ENCODE peak calls at places on chromosomes 4 and X, in four cellular contexts. S is WTC11, A is HepG2, M is endothelial cell of umbilical vein. T is an unnamed sample.
A peak's percentile ranks its signal among the peaks of the same experiment; 100 is the strongest.

GRCh38 chr4:111506706-111507105 is 638.5 kb upstream of the FAM241A start:
- DNase-seq in S (no peak), A (no peak), M (no peak), T (no peak)

GRCh38 chr4:27149541-27150212 is 289.0 kb downstream of the STIM2 start:
- DNase-seq in A (no peak), S (no peak), M (no peak), T (no peak)

GRCh38 chr4:8371251-8371995 is 69.1 kb downstream of the ACOX3 start:
- DNase-seq in M (no peak), S (no peak), A (no peak), T (no peak)

GRCh38 chr4:98508825-98509539 is 149.4 kb downstream of the TSPAN5 start:
- DNase-seq in A (no peak), S (no peak), M (no peak), T (no peak)

GRCh38 chrX:47579537-47579936 is 2.7 kb upstream of the TIMP1 start:
- DNase-seq in M (peak; percentile 56), S (no peak), A (no peak), T (peak; percentile 10)

GRCh38 chrX:150364347-150365050 is 1.4 kb downstream of the MAMLD1 start:
- DNase-seq in A (no peak), M (peak; percentile 20), S (peak; percentile 13), T (peak; percentile 21)

GRCh38 chr4:41438564-41438963 is 99.4 kb upstream of the LIMCH1 start:
- DNase-seq in A (no peak), M (no peak), S (no peak), T (peak; percentile 33)

GRCh38 chr4:999863-1000425 is 6.7 kb upstream of the SLC26A1 start:
- DNase-seq in S (no peak), M (no peak), A (no peak), T (no peak)

GRCh38 chr4:89588366-89588765 is 248.6 kb downstream of the SNCA start:
- DNase-seq in S (no peak), A (no peak), M (no peak), T (no peak)

GRCh38 chr4:11783588-11783987 is 354.9 kb upstream of the HS3ST1 start:
- DNase-seq in A (no peak), M (no peak), S (no peak), T (no peak)

GRCh38 chr4:108342325-108342986 is 173.7 kb upstream of the LEF1 start:
- DNase-seq in M (no peak), S (no peak), A (no peak), T (no peak)

GRCh38 chrX:70436380-70436779 is 8.3 kb upstream of the DLG3 start:
- DNase-seq in S (peak; percentile 59), M (no peak), A (no peak), T (no peak)

GRCh38 chr4:10011885-10012284 is 9.4 kb downstream of the SLC2A9 start:
- DNase-seq in A (no peak), M (no peak), S (no peak), T (no peak)

GRCh38 chr4:124427095-124427767 is 285.3 kb downstream of the ANKRD50 start:
- DNase-seq in S (no peak), M (peak; percentile 72), A (peak; percentile 4), T (no peak)

GRCh38 chr4:184544711-184545409 is 70.5 kb upstream of the IRF2 start:
- DNase-seq in S (no peak), M (no peak), A (no peak), T (peak; percentile 11)

GRCh38 chr4:127370495-127371069 is 262.2 kb upstream of the INTU start:
- DNase-seq in S (no peak), A (no peak), M (no peak), T (no peak)

DNA sequence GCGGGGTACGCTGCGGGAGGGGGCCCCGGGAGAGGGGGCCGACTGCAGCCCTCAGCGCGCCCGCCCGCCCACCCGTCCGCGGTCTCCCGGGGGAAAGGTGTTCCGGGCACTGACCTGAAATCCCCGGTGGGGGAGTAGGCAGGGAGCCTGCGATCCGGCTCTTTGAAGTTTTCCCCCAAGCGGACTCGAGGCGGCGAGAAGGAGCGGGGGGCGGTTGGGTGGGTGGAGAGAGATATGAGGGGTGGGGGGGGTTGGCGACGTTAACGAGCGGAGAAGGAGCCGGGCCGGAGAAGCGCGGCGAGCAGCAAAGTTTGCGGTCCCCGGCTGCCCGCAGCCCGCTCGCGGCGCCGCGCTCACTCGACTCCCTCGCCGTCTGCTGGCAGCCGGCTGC is 662 bp downstream of the BCOR start:
- DNase-seq in M (no peak), S (no peak), A (no peak), T (no peak)
- TF ChIP-seq JUN in M (no peak), S (no peak), A (no peak), T (no peak)

GRCh38 chr4:177558995-177559394 is 116.8 kb upstream of the AGA start:
- DNase-seq in A (no peak), M (no peak), S (no peak), T (no peak)
- TF ChIP-seq JUN in A (no peak), M (no peak), S (no peak), T (no peak)

DNA sequence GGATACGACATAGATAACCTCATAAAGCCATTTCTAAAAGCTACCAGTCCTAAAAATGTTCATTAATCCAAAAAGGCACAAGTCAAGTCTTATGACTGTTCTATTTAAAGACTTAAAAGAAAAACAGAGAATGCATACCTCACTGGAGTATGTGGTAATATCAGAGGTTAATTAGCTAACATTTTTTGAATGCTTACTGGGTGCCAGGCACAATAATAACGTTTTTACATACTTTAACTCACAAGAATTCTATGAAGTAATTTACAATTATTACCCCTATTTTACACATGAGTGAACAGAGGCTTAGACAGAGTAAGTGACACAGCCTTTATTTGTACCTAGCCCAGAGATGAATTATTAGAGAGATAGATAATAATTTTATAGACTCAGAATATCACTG is 207.5 kb downstream of the PDGFC start:
- DNase-seq in A (no peak), S (no peak), M (no peak), T (no peak)
- TF ChIP-seq JUN in A (no peak), S (no peak), M (no peak), T (no peak)

GRCh38 chrX:1423215-1423614 is 29.5 kb downstream of the ASMTL start:
- DNase-seq in A (no peak), M (no peak), S (no peak), T (no peak)

GRCh38 chrX:1425381-1425780 is 27.3 kb downstream of the ASMTL start:
- DNase-seq in A (no peak), M (no peak), S (no peak), T (no peak)

GRCh38 chrX:1430451-1430850 is 22.3 kb downstream of the ASMTL start:
- DNase-seq in A (no peak), S (no peak), M (no peak), T (no peak)

GRCh38 chrX:1424452-1424851 is 28.3 kb downstream of the ASMTL start:
- DNase-seq in A (no peak), M (no peak), S (no peak), T (no peak)

DNA sequence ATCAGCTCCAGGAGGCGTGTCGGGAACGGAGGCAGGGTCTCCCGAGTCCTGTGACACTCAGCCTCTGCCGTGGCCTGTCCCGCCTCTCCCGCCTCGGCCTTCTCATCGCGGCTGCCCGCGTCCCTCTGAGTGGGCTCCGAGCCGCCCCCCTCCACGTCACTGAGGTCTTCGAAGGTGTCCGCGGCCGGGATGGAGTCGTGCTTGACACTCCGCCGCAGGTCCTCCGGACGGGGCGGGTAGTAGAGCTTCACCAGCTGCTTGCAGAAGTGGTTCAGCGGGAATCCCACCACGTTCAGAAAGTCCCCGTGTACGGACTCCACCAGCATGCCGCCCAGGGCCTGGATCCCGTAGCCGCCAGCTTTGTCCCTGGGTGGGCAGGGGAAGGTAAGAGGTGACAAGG is 25.0 kb downstream of the ASMTL start:
- DNase-seq in A (no peak), M (no peak), S (peak; percentile 8), T (no peak)
- TF ChIP-seq JUN in A (no peak), M (no peak), S (no peak), T (no peak)

GRCh38 chr4:175139205-175139604 is 221.0 kb downstream of the ADAM29 start:
- DNase-seq in A (no peak), M (no peak), S (no peak), T (no peak)
- TF ChIP-seq JUN in A (no peak), M (no peak), S (no peak), T (no peak)

DNA sequence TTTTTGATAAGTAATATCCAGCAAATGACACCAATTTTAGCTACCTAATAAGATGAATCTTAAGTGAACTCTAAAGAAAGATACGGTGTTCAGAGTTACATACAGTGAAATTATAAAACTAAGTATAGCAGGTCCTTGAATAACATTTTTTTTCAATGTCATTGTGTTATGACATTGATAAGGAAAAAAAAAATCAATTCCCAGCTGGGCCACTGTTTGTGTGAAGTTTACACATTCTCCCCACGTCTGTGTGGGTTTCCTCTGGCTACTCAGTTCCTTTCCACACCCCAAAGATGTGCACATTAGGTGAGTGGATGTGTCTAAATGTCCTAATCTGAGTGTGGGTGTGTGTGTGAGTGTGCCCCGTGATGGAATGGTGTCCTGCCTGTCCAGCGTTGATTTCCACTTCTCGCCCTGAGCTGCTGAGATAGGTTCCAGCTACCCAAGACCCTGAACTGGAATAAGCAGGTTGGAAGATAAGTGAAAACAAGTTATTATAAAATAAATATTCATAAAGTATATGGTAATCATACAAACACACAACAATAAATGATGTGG is 31.2 kb upstream of the PPM1K start:
- DNase-seq in S (no peak), A (no peak), M (no peak), T (no peak)
- TF ChIP-seq JUN in S (no peak), A (no peak), M (no peak), T (no peak)

GRCh38 chr4:42671431-42672194 is 14.7 kb upstream of the ATP8A1 start:
- DNase-seq in A (no peak), M (no peak), S (no peak), T (no peak)
- TF ChIP-seq JUN in A (no peak), M (no peak), S (no peak), T (no peak)

T was measured in A549.